ENCODE peak calls at places on chromosomes 6 and 20, in eight cellular contexts. One of them, this sample, is unnamed.

GRCh38 chr6:87237804-87238203 is 82.4 kb downstream of the ZNF292 start:
- DNase-seq in G401: no peak
- DNase-seq in NCI-H2107: no peak
- DNase-seq in RKO: peak
- DNase-seq in Daoy: no peak
- DNase-seq in HFFc6: peak
- DNase-seq in NCI-H1092 treated with DMSO at 0.1 percent for 48 hours: no peak
- DNase-seq in HL-60: peak
- DNase-seq in this sample: no peak

GRCh38 chr20:44776977-44777376 is 31.3 kb downstream of the KCNK15 start:
- DNase-seq in G401: no peak
- DNase-seq in NCI-H2107: no peak
- DNase-seq in RKO: peak
- DNase-seq in Daoy: peak
- DNase-seq in HFFc6: peak
- DNase-seq in NCI-H1092 treated with DMSO at 0.1 percent for 48 hours: no peak
- DNase-seq in HL-60: no peak
- DNase-seq in this sample: no peak

GRCh38 chr6:75412937-75413662 is 80.5 kb downstream of the FILIP1 start:
- DNase-seq in G401: no peak
- DNase-seq in NCI-H2107: no peak
- DNase-seq in RKO: no peak
- DNase-seq in Daoy: peak
- DNase-seq in HFFc6: peak
- DNase-seq in NCI-H1092 treated with DMSO at 0.1 percent for 48 hours: no peak
- DNase-seq in HL-60: no peak
- DNase-seq in this sample: no peak

GRCh38 chr20:20864346-20865096 is 152.1 kb upstream of the RALGAPA2 start:
- DNase-seq in G401: peak
- DNase-seq in NCI-H2107: no peak
- DNase-seq in RKO: peak
- DNase-seq in Daoy: peak
- DNase-seq in HFFc6: peak
- DNase-seq in NCI-H1092 treated with DMSO at 0.1 percent for 48 hours: peak
- DNase-seq in HL-60: no peak
- DNase-seq in this sample: no peak

GRCh38 chr6:151209071-151209831 is 30.5 kb upstream of the AKAP12 start:
- DNase-seq in G401: peak
- DNase-seq in NCI-H2107: peak
- DNase-seq in RKO: peak
- DNase-seq in Daoy: peak
- DNase-seq in HFFc6: peak
- DNase-seq in NCI-H1092 treated with DMSO at 0.1 percent for 48 hours: peak
- DNase-seq in HL-60: no peak
- DNase-seq in this sample: peak

GRCh38 chr6:68196645-68197044 is 438.4 kb upstream of the ADGRB3 start:
- DNase-seq in G401: no peak
- DNase-seq in NCI-H2107: no peak
- DNase-seq in RKO: peak
- DNase-seq in Daoy: no peak
- DNase-seq in HFFc6: no peak
- DNase-seq in NCI-H1092 treated with DMSO at 0.1 percent for 48 hours: peak
- DNase-seq in HL-60: peak
- DNase-seq in this sample: peak

GRCh38 chr6:34120953-34121675 is 24.8 kb downstream of the GRM4 start:
- DNase-seq in G401: no peak
- DNase-seq in NCI-H2107: no peak
- DNase-seq in RKO: no peak
- DNase-seq in Daoy: no peak
- DNase-seq in HFFc6: no peak
- DNase-seq in NCI-H1092 treated with DMSO at 0.1 percent for 48 hours: no peak
- DNase-seq in HL-60: no peak
- DNase-seq in this sample: peak

GRCh38 chr6:161844804-161845203 is 570.9 kb upstream of the AGPAT4 start:
- DNase-seq in G401: no peak
- DNase-seq in NCI-H2107: no peak
- DNase-seq in RKO: no peak
- DNase-seq in Daoy: no peak
- DNase-seq in HFFc6: no peak
- DNase-seq in NCI-H1092 treated with DMSO at 0.1 percent for 48 hours: no peak
- DNase-seq in HL-60: no peak
- DNase-seq in this sample: no peak

GRCh38 chr6:31272856-31273626 is 1.1 kb upstream of the HLA-C start:
- DNase-seq in G401: no peak
- DNase-seq in NCI-H2107: no peak
- DNase-seq in RKO: no peak
- DNase-seq in Daoy: no peak
- DNase-seq in HFFc6: no peak
- DNase-seq in NCI-H1092 treated with DMSO at 0.1 percent for 48 hours: no peak
- DNase-seq in HL-60: no peak
- DNase-seq in this sample: no peak

GRCh38 chr20:58552366-58552934 is 37.3 kb upstream of the APCDD1L start:
- DNase-seq in G401: no peak
- DNase-seq in NCI-H2107: no peak
- DNase-seq in RKO: no peak
- DNase-seq in Daoy: no peak
- DNase-seq in HFFc6: no peak
- DNase-seq in NCI-H1092 treated with DMSO at 0.1 percent for 48 hours: no peak
- DNase-seq in HL-60: no peak
- DNase-seq in this sample: no peak

GRCh38 chr6:138817799-138818198 is 21.9 kb downstream of the ECT2L start:
- DNase-seq in G401: no peak
- DNase-seq in NCI-H2107: peak
- DNase-seq in RKO: peak
- DNase-seq in Daoy: peak
- DNase-seq in HFFc6: peak
- DNase-seq in NCI-H1092 treated with DMSO at 0.1 percent for 48 hours: no peak
- DNase-seq in HL-60: no peak
- DNase-seq in this sample: no peak

GRCh38 chr20:45305262-45305661 is 1.4 kb upstream of the RBPJL start:
- DNase-seq in G401: no peak
- DNase-seq in NCI-H2107: no peak
- DNase-seq in RKO: no peak
- DNase-seq in Daoy: no peak
- DNase-seq in HFFc6: no peak
- DNase-seq in NCI-H1092 treated with DMSO at 0.1 percent for 48 hours: no peak
- DNase-seq in HL-60: no peak
- DNase-seq in this sample: no peak

GRCh38 chr6:159979136-159979874 is 10.4 kb downstream of the IGF2R start:
- DNase-seq in G401: no peak
- DNase-seq in NCI-H2107: peak
- DNase-seq in RKO: no peak
- DNase-seq in Daoy: peak
- DNase-seq in HFFc6: no peak
- DNase-seq in NCI-H1092 treated with DMSO at 0.1 percent for 48 hours: peak
- DNase-seq in HL-60: no peak
- DNase-seq in this sample: peak

GRCh38 chr6:36032245-36032644 is 4.6 kb downstream of the MAPK14 start:
- DNase-seq in G401: no peak
- DNase-seq in NCI-H2107: no peak
- DNase-seq in RKO: no peak
- DNase-seq in Daoy: no peak
- DNase-seq in HFFc6: no peak
- DNase-seq in NCI-H1092 treated with DMSO at 0.1 percent for 48 hours: no peak
- DNase-seq in HL-60: no peak
- DNase-seq in this sample: no peak

GRCh38 chr20:2911200-2911599 is 37.9 kb downstream of the PTPRA start:
- DNase-seq in G401: no peak
- DNase-seq in NCI-H2107: no peak
- DNase-seq in RKO: peak
- DNase-seq in Daoy: no peak
- DNase-seq in HFFc6: no peak
- DNase-seq in NCI-H1092 treated with DMSO at 0.1 percent for 48 hours: no peak
- DNase-seq in HL-60: no peak
- DNase-seq in this sample: no peak

GRCh38 chr6:29679962-29680361 is 990 bp downstream of the ZFP57 start:
- DNase-seq in G401: no peak
- DNase-seq in NCI-H2107: no peak
- DNase-seq in RKO: no peak
- DNase-seq in Daoy: no peak
- DNase-seq in HFFc6: no peak
- DNase-seq in NCI-H1092 treated with DMSO at 0.1 percent for 48 hours: no peak
- DNase-seq in HL-60: no peak
- DNase-seq in this sample: no peak

GRCh38 chr6:3607599-3607998 is 143.9 kb downstream of the PXDC1 start:
- DNase-seq in G401: no peak
- DNase-seq in NCI-H2107: no peak
- DNase-seq in RKO: no peak
- DNase-seq in Daoy: no peak
- DNase-seq in HFFc6: no peak
- DNase-seq in NCI-H1092 treated with DMSO at 0.1 percent for 48 hours: no peak
- DNase-seq in HL-60: no peak
- DNase-seq in this sample: no peak

GRCh38 chr6:135686784-135687301 is 164.7 kb upstream of the PDE7B start:
- DNase-seq in G401: no peak
- DNase-seq in NCI-H2107: no peak
- DNase-seq in RKO: no peak
- DNase-seq in Daoy: no peak
- DNase-seq in HFFc6: no peak
- DNase-seq in NCI-H1092 treated with DMSO at 0.1 percent for 48 hours: no peak
- DNase-seq in HL-60: peak
- DNase-seq in this sample: no peak

GRCh38 chr6:141963543-141964295 is 169.0 kb upstream of the GJE1 start:
- DNase-seq in G401: no peak
- DNase-seq in NCI-H2107: no peak
- DNase-seq in RKO: no peak
- DNase-seq in Daoy: no peak
- DNase-seq in HFFc6: no peak
- DNase-seq in NCI-H1092 treated with DMSO at 0.1 percent for 48 hours: no peak
- DNase-seq in HL-60: no peak
- DNase-seq in this sample: no peak

GRCh38 chr20:35497780-35498189 is 31.7 kb downstream of the C20orf173 start:
- DNase-seq in G401: no peak
- DNase-seq in NCI-H2107: no peak
- DNase-seq in RKO: no peak
- DNase-seq in Daoy: no peak
- DNase-seq in HFFc6: no peak
- DNase-seq in NCI-H1092 treated with DMSO at 0.1 percent for 48 hours: no peak
- DNase-seq in HL-60: no peak
- DNase-seq in this sample: no peak

GRCh38 chr6:42352856-42353564 is 98.7 kb downstream of the TRERF1 start:
- DNase-seq in G401: no peak
- DNase-seq in NCI-H2107: no peak
- DNase-seq in RKO: peak
- DNase-seq in Daoy: peak
- DNase-seq in HFFc6: peak
- DNase-seq in NCI-H1092 treated with DMSO at 0.1 percent for 48 hours: no peak
- DNase-seq in HL-60: no peak
- DNase-seq in this sample: no peak

GRCh38 chr6:3789018-3789895 is 37.7 kb upstream of the PXDC1 start:
- DNase-seq in G401: no peak
- DNase-seq in NCI-H2107: no peak
- DNase-seq in RKO: no peak
- DNase-seq in Daoy: no peak
- DNase-seq in HFFc6: peak
- DNase-seq in NCI-H1092 treated with DMSO at 0.1 percent for 48 hours: no peak
- DNase-seq in HL-60: no peak
- DNase-seq in this sample: no peak

GRCh38 chr20:43666376-43667328 is at the start of gene MYBL2:
- DNase-seq in G401: peak
- DNase-seq in NCI-H2107: peak
- DNase-seq in RKO: peak
- DNase-seq in Daoy: peak
- DNase-seq in HFFc6: peak
- DNase-seq in NCI-H1092 treated with DMSO at 0.1 percent for 48 hours: peak
- DNase-seq in HL-60: peak
- DNase-seq in this sample: peak

GRCh38 chr20:17536944-17537444 is 5.8 kb upstream of the BFSP1 start:
- DNase-seq in G401: peak
- DNase-seq in NCI-H2107: no peak
- DNase-seq in RKO: peak
- DNase-seq in Daoy: peak
- DNase-seq in HFFc6: peak
- DNase-seq in NCI-H1092 treated with DMSO at 0.1 percent for 48 hours: peak
- DNase-seq in HL-60: no peak
- DNase-seq in this sample: peak

GRCh38 chr6:9502991-9503761 is 911.7 kb downstream of the TFAP2A start:
- DNase-seq in G401: no peak
- DNase-seq in NCI-H2107: no peak
- DNase-seq in RKO: peak
- DNase-seq in Daoy: peak
- DNase-seq in HFFc6: peak
- DNase-seq in NCI-H1092 treated with DMSO at 0.1 percent for 48 hours: no peak
- DNase-seq in HL-60: no peak
- DNase-seq in this sample: no peak

GRCh38 chr20:46122071-46122470 is 4.0 kb downstream of the CD40 start:
- DNase-seq in G401: no peak
- DNase-seq in NCI-H2107: no peak
- DNase-seq in RKO: peak
- DNase-seq in Daoy: peak
- DNase-seq in HFFc6: peak
- DNase-seq in NCI-H1092 treated with DMSO at 0.1 percent for 48 hours: no peak
- DNase-seq in HL-60: no peak
- DNase-seq in this sample: no peak

GRCh38 chr6:127464161-127464880 is 5.1 kb upstream of the KIAA0408 start:
- DNase-seq in G401: no peak
- DNase-seq in NCI-H2107: no peak
- DNase-seq in RKO: no peak
- DNase-seq in Daoy: peak
- DNase-seq in HFFc6: peak
- DNase-seq in NCI-H1092 treated with DMSO at 0.1 percent for 48 hours: no peak
- DNase-seq in HL-60: no peak
- DNase-seq in this sample: no peak

GRCh38 chr6:692356-692851 is 535 bp downstream of the EXOC2 start:
- DNase-seq in G401: peak
- DNase-seq in NCI-H2107: no peak
- DNase-seq in RKO: peak
- DNase-seq in Daoy: peak
- DNase-seq in HFFc6: peak
- DNase-seq in NCI-H1092 treated with DMSO at 0.1 percent for 48 hours: no peak
- DNase-seq in HL-60: peak
- DNase-seq in this sample: peak

GRCh38 chr6:134949927-134950326 is at the start of gene ALDH8A1:
- DNase-seq in G401: no peak
- DNase-seq in NCI-H2107: no peak
- DNase-seq in RKO: no peak
- DNase-seq in Daoy: no peak
- DNase-seq in HFFc6: no peak
- DNase-seq in NCI-H1092 treated with DMSO at 0.1 percent for 48 hours: no peak
- DNase-seq in HL-60: no peak
- DNase-seq in this sample: no peak

GRCh38 chr20:49037962-49038387 is 8.1 kb upstream of the CSE1L start:
- DNase-seq in G401: no peak
- DNase-seq in NCI-H2107: no peak
- DNase-seq in RKO: no peak
- DNase-seq in Daoy: no peak
- DNase-seq in HFFc6: no peak
- DNase-seq in NCI-H1092 treated with DMSO at 0.1 percent for 48 hours: no peak
- DNase-seq in HL-60: peak
- DNase-seq in this sample: no peak

GRCh38 chr6:134477991-134478635 is 160.2 kb upstream of the SGK1 start:
- DNase-seq in G401: no peak
- DNase-seq in NCI-H2107: no peak
- DNase-seq in RKO: no peak
- DNase-seq in Daoy: no peak
- DNase-seq in HFFc6: no peak
- DNase-seq in NCI-H1092 treated with DMSO at 0.1 percent for 48 hours: no peak
- DNase-seq in HL-60: no peak
- DNase-seq in this sample: no peak

GRCh38 chr6:126786262-126786661 is 332.2 kb upstream of the RSPO3 start:
- DNase-seq in G401: no peak
- DNase-seq in NCI-H2107: no peak
- DNase-seq in RKO: peak
- DNase-seq in Daoy: no peak
- DNase-seq in HFFc6: no peak
- DNase-seq in NCI-H1092 treated with DMSO at 0.1 percent for 48 hours: no peak
- DNase-seq in HL-60: no peak
- DNase-seq in this sample: no peak

GRCh38 chr6:15389759-15390723 is 144.2 kb downstream of the JARID2 start:
- DNase-seq in G401: peak
- DNase-seq in NCI-H2107: no peak
- DNase-seq in RKO: no peak
- DNase-seq in Daoy: peak
- DNase-seq in HFFc6: no peak
- DNase-seq in NCI-H1092 treated with DMSO at 0.1 percent for 48 hours: peak
- DNase-seq in HL-60: no peak
- DNase-seq in this sample: peak

GRCh38 chr20:23049933-23050838 is 714 bp upstream of the THBD start:
- DNase-seq in G401: no peak
- DNase-seq in NCI-H2107: no peak
- DNase-seq in RKO: no peak
- DNase-seq in Daoy: peak
- DNase-seq in HFFc6: no peak
- DNase-seq in NCI-H1092 treated with DMSO at 0.1 percent for 48 hours: peak
- DNase-seq in HL-60: no peak
- DNase-seq in this sample: no peak